ENCODE peak calls at places on chromosomes 5 and 9, in eight cellular contexts. N is pancreas, G is A549, B is AG04450, M is tibial artery, P is adrenal gland, Z is mammary epithelial cell, D is left ventricle myocardium inferior. O is an unnamed sample. For H3K9me3, the result is how much of the 10 kb centered on the place peaks cover.

GRCh38 chr9:124812401-124813016 is 35.6 kb downstream of the OLFML2A start:
- DNase-seq in P (no peak), N (peak), B (peak), D (peak), M (peak), G (peak), Z (peak), O (peak)

GRCh38 chr5:127757576-127757975 is 54.4 kb downstream of the CCDC192 start:
- DNase-seq in M (no peak), D (no peak), B (no peak), G (peak), P (peak), Z (peak), N (no peak), O (no peak)

GRCh38 chr5:113336975-113337374 is 97.8 kb downstream of the TSSK1B start:
- DNase-seq in B (no peak), P (peak), N (no peak), M (peak), D (no peak), Z (peak), G (peak), O (no peak)

GRCh38 chr5:116144103-116144502 is 59.3 kb downstream of the COMMD10 start:
- DNase-seq in Z (no peak), N (no peak), B (no peak), M (no peak), G (no peak), D (no peak), P (no peak), O (no peak)

GRCh38 chr5:76788362-76788761 is 30.5 kb upstream of the F2RL1 start:
- DNase-seq in M (no peak), Z (no peak), B (no peak), P (no peak), D (no peak), N (peak), G (no peak), O (no peak)

GRCh38 chr5:78979117-78979742 is 5.9 kb downstream of the ARSB start:
- DNase-seq in G (no peak), P (no peak), B (no peak), D (no peak), Z (no peak), N (no peak), M (no peak), O (no peak)

GRCh38 chr5:120368923-120369715 is 95.0 kb upstream of the PRR16 start:
- DNase-seq in Z (peak), P (no peak), B (no peak), N (peak), G (no peak), D (no peak), M (no peak), O (no peak)

GRCh38 chr5:99130081-99130480 is 201.3 kb upstream of the CHD1 start:
- DNase-seq in B (no peak), P (no peak), G (no peak), N (no peak), M (no peak), Z (no peak), D (no peak), O (no peak)

GRCh38 chr5:130514984-130515690 is 610.9 kb downstream of the CHSY3 start:
- DNase-seq in P (no peak), B (peak), M (no peak), Z (peak), D (no peak), G (no peak), N (no peak), O (no peak)

GRCh38 chr5:71899865-71900342 is 180.8 kb downstream of the CARTPT start:
- DNase-seq in B (no peak), N (no peak), P (no peak), D (peak), M (no peak), Z (peak), G (no peak), O (no peak)

GRCh38 chr5:179217356-179217755 is 127.9 kb downstream of the ADAMTS2 start:
- DNase-seq in Z (no peak), P (no peak), G (no peak), M (no peak), B (no peak), N (no peak), D (no peak), O (no peak)

GRCh38 chr5:142816577-142816976 is 46.4 kb downstream of the ARHGAP26 start:
- DNase-seq in M (peak), N (no peak), G (no peak), B (no peak), D (peak), P (peak), Z (peak), O (no peak)

GRCh38 chr5:122126177-122126701 is 3.1 kb upstream of the ZNF474 start:
- DNase-seq in G (no peak), B (peak), P (no peak), Z (peak), D (no peak), M (no peak), N (no peak), O (no peak)

GRCh38 chr5:168585119-168585912 is 6.1 kb upstream of the PANK3 start:
- DNase-seq in M (no peak), D (no peak), P (no peak), Z (no peak), B (no peak), N (no peak), G (no peak), O (no peak)

GRCh38 chr5:140311011-140311467 is 8.1 kb upstream of the PFDN1 start:
- DNase-seq in B (peak), N (no peak), G (no peak), D (no peak), M (no peak), P (peak), Z (peak), O (no peak)

GRCh38 chr9:74846771-74847170 is 41.0 kb downstream of the TRPM6 start:
- DNase-seq in N (no peak), M (no peak), D (no peak), Z (no peak), B (no peak), G (no peak), P (no peak), O (no peak)

GRCh38 chr5:176153741-176154140 is 84.5 kb upstream of the SIMC1 start:
- DNase-seq in D (no peak), G (no peak), M (no peak), N (no peak), P (peak), B (no peak), Z (no peak), O (no peak)

GRCh38 chr9:74498616-74499095 is 1.5 kb downstream of the RORB start:
- DNase-seq in N (no peak), M (no peak), B (no peak), G (no peak), P (no peak), Z (no peak), D (no peak), O (no peak)

GRCh38 chr5:6333182-6333905 is 45.0 kb downstream of the MED10 start:
- DNase-seq in B (no peak), Z (no peak), G (no peak), D (no peak), M (no peak), P (no peak), N (no peak), O (no peak)

DNA sequence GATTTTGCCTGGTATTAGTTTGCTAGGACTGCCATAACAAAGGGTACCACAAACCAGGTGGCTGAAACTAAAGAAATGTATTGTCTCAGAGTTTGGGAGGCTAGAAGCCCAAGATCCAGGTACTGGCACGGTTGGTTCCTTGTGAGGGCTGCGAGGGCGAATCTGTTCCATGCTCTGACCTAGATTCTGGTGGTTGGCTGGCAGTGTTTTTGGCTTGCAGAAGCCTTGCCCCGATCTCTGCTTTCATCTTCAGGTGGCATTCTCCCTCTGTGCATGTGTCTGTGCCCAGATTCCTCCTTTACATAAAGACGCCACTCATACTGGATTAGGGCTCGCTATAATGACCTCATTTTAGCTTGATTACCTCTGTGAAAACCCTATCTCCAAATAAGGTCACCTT is 36.7 kb downstream of the RAI14 start:
- DNase-seq in B (no peak), P (no peak), M (no peak), G (no peak), Z (no peak), D (no peak), N (no peak), O (no peak)
- H3K27ac ChIP-seq in B (no peak), P (no peak), M (peak), G (no peak), Z (no peak), D (no peak), N (no peak), O (no peak)

DNA sequence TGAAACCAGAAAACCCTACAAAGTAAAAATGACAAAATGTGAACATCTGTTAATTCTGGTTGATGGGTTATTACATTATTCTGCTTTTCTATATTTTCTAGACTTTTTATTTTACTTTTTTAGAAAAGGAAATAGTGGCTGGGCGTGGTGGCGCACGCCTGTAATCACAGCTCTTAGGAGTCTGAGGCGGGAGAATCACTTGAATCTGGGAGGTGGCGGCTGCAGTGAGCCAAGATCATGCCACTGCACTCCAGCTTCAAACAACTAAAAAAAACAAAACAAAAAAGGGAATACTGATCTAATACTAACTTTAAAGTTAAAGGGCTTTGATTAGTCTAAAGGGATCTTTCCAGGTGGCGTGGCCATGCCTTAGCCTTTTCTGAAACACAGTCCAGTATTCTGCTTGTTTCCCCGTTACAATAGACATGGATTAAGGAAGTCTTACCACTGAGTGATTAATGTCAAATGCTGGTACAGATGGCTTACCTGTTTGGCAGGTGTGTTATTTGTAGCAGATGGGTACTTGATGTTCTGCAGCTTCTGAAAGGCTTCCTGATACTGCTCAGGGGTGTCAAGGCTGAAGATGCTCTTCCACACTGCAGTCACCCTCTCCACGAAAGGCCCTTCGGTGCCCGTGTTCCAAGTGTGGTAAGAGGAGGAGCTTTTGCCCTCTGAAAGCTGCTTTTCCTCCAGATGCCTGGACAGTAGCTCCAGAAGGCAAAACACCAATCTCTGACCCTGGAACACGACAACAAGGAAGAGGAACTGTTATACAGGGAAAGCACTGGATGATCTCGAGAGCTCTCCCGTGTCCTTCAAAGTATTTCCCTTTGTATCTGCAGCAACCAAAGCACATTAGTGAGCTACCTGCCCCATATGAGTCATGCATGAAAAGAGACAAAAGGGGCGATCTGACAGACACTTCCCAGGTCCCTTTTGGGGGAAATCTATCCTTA is 37.5 kb downstream of the CNOT8 start:
- DNase-seq in Z (no peak), D (no peak), G (no peak), P (no peak), B (no peak), N (no peak), M (no peak), O (no peak)
- H3K9me3 ChIP-seq in Z (under half), D (under half), G (under half), P (under half), B (under half), N (under half), M (under half), O (under half)

DNA sequence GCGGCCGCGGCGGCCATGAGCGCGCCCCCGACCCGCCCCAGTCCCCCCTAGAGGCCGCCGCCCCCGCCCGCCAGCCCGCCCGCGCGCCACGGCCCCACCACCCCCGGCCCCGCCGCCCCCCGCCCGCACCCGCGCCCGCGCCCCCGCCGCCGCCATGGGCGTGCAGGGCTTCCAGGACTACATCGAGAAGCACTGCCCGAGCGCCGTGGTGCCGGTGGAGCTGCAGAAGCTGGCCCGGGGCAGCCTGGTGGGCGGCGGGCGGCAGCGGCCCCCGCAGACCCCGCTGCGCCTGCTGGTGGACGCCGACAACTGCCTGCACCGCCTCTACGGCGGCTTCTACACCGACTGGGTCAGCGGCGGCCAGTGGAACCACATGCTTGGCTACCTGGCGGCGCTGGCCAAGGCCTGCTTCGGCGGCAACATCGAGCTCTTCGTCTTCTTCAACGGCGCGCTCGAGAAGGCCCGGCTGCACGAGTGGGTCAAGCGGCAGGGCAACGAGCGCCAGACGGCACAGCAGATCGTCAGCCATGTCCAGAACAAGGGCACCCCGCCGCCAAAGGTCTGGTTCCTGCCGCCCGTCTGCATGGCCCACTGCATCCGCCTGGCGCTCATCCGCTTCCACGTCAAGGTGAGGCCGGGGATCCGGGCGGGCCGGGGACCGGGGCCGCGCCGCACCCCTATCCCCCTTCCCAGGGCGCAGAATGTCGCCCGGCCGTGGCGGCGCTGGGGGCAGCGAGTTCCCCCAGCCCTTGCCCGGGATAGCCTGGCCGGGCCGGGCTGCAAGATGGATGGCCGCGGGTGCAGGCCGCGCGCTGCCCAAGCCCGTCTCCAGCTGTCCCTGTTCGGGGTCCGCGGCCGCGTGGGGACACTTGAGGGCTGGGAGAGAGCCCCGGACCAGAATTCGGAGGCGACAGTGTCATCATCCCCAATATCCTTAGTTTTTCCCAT is 551 bp downstream of the FAM120A start:
- DNase-seq in N (peak), Z (peak), P (peak), M (peak), B (no peak), G (no peak), D (peak), O (no peak)
- TF ChIP-seq CTCF in N (no peak), Z (no peak), P (no peak), M (peak), B (peak), G (no peak), D (peak), O (peak)

GRCh38 chr9:86500667-86501435 is 146.6 kb upstream of the TUT7 start:
- DNase-seq in Z (peak), M (no peak), N (no peak), G (no peak), D (no peak), P (peak), B (peak), O (no peak)
- H3K27ac ChIP-seq in Z (peak), M (peak), N (no peak), G (no peak), D (no peak), P (no peak), B (peak), O (peak)

DNA sequence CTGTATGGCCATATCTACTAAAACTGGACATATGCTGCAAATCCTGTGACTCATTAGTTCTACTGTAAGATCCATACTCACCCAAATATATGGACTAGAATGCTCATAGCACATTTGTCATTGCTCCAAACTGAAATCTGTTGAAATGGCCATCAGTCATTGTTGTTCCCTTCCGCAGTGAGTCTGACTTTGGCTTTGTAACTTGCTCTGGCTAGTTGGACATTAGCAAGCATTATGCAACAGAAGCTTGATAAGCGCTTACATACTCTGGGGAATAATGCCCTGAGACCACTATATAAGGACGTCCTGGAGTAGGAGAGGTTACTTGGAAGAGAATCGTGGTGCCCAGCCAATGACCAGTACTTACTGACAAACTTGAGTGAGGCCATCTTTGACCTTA is 9.0 kb downstream of the KIAA1958 start:
- DNase-seq in N (no peak), P (no peak), D (no peak), Z (no peak), G (no peak), B (no peak), M (no peak), O (no peak)
- H3K9me3 ChIP-seq in N (under half), P (under half), D (under half), Z (under half), G (under half), B (under half), M (under half), O (under half)

GRCh38 chr5:150598046-150598445 is 42.4 kb upstream of the SYNPO start:
- DNase-seq in Z (no peak), P (no peak), M (no peak), G (no peak), D (peak), B (no peak), N (no peak), O (no peak)
- TF ChIP-seq CTCF in Z (no peak), P (no peak), M (no peak), G (no peak), D (no peak), B (no peak), N (no peak), O (no peak)

GRCh38 chr5:141567513-141568117 is 51.2 kb downstream of the DIAPH1 start:
- DNase-seq in D (no peak), B (no peak), Z (no peak), M (no peak), G (no peak), P (no peak), N (no peak), O (no peak)
- H3K27ac ChIP-seq in D (no peak), B (no peak), Z (no peak), M (no peak), G (no peak), P (no peak), N (no peak), O (no peak)

GRCh38 chr5:8474569-8474930 is 605.6 kb downstream of the MTRR start:
- DNase-seq in Z (no peak), G (no peak), N (no peak), B (no peak), P (no peak), D (no peak), M (no peak), O (no peak)
- H3K9me3 ChIP-seq in Z (under half), G (under half), N (under half), B (under half), P (under half), D (under half), M (under half), O (under half)

DNA sequence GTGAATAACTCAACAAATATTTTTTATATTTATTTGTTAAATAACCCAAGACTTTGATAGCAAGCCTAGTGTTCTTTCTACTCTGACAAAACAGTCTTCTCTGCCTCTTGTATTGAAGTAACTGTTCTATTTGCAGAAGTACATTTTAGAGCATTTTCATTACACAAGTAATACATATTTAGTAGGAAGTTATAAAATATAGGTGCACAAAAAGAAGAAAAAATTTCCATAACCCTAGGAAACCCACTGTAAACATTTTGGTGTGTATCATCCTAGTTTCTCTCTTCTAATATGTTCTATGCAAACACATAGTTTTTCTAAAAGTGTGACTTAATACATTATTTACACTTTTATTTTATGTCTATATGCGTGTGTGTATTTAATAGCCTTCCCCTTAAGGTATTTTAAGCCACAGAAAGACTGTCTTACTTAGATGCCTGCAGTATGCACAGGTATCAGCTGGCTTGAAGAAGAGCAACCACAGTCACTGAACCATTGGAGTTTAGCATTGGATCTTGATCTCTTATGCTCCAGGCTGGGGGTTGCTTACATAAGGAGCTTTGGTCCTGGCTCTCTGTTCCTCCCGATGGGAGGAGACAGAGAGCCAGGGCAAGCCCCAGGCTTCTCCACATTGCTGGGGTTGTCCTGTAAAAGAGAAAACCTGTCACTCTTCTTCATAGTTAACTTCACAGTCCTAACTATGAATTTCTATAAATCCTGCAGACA is 3.8 kb downstream of the SELENOP start:
- DNase-seq in G (no peak), Z (no peak), M (no peak), N (no peak), B (no peak), P (peak), D (no peak), O (no peak)
- TF ChIP-seq CTCF in G (no peak), Z (no peak), M (no peak), N (no peak), B (no peak), P (no peak), D (peak), O (no peak)